ENCODE peak calls at places on chromosome 21, in six cellular contexts. V, H, Q, Y, D and J are unnamed samples.

GRCh38 chr21:15242906-15243305 is 178.1 kb upstream of the NRIP1 start:
- DNase-seq in V (no peak), Y (no peak), Q (no peak), D (no peak), H (no peak), J (no peak)

GRCh38 chr21:22468893-22469292 is 1470.7 kb downstream of the NCAM2 start:
- DNase-seq in Q (no peak), D (no peak), H (no peak), Y (no peak), V (no peak), J (no peak)

GRCh38 chr21:36188081-36188681 is 31.6 kb downstream of the DOP1B start:
- DNase-seq in Y (no peak), D (no peak), H (no peak), Q (no peak), V (peak; percentile 40), J (peak; percentile 81)

GRCh38 chr21:42461185-42461520 is 34.9 kb downstream of the RSPH1 start:
- DNase-seq in V (no peak), Y (no peak), H (no peak), Q (no peak), D (no peak), J (no peak)

GRCh38 chr21:37074195-37074510 is 1.1 kb downstream of the TTC3 start:
- DNase-seq in Y (no peak), V (no peak), Q (no peak), D (peak; percentile 23), H (no peak), J (no peak)

GRCh38 chr21:17818158-17819113 is 720 bp downstream of the C21orf91 start:
- DNase-seq in V (peak; percentile 62), D (peak; percentile 45), Q (peak; percentile 73), H (peak; percentile 78), Y (peak; percentile 40), J (peak; percentile 35)

GRCh38 chr21:22711636-22712035 is 1713.4 kb downstream of the NCAM2 start:
- DNase-seq in V (no peak), Y (no peak), Q (no peak), H (no peak), D (no peak), J (no peak)

GRCh38 chr21:39637971-39638628 is 25.4 kb downstream of the B3GALT5 start:
- DNase-seq in H (no peak), V (no peak), Q (no peak), D (no peak), Y (no peak), J (no peak)

GRCh38 chr21:36428789-36429671 is 43.8 kb downstream of the CHAF1B start:
- DNase-seq in D (no peak), Y (peak; percentile 65), Q (no peak), V (no peak), H (no peak), J (no peak)

GRCh38 chr21:36709868-36710728 is 11.2 kb downstream of the SIM2 start:
- DNase-seq in H (no peak), D (no peak), Q (no peak), V (no peak), Y (no peak), J (no peak)

GRCh38 chr21:35674895-35675470 is 385.3 kb downstream of the SETD4 start:
- DNase-seq in H (no peak), D (no peak), Y (peak; percentile 23), V (no peak), Q (no peak), J (no peak)

GRCh38 chr21:38920631-38921398 is 115.1 kb downstream of the ETS2 start:
- DNase-seq in D (no peak), H (no peak), Y (peak; percentile 80), Q (no peak), V (no peak), J (no peak)

GRCh38 chr21:16193758-16194606 is 464.2 kb downstream of the USP25 start:
- DNase-seq in V (peak; percentile 65), D (peak; percentile 61), H (peak; percentile 6), Q (peak; percentile 93), Y (peak; percentile 93), J (no peak)

GRCh38 chr21:38936237-38936636 is 130.5 kb downstream of the ETS2 start:
- DNase-seq in V (no peak), H (no peak), Y (no peak), Q (peak; percentile 46), D (no peak), J (no peak)

GRCh38 chr21:42122398-42122797 is 51.3 kb downstream of the UMODL1 start:
- DNase-seq in D (no peak), Y (no peak), V (no peak), Q (no peak), H (no peak), J (no peak)

GRCh38 chr21:32771134-32771523 is 426 bp downstream of the PAXBP1 start:
- DNase-seq in H (peak; percentile 83), D (peak; percentile 62), Y (peak; percentile 60), Q (peak; percentile 81), V (peak; percentile 84), J (peak; percentile 49)

GRCh38 chr21:32776743-32777142 is 5.2 kb upstream of the PAXBP1 start:
- DNase-seq in D (no peak), Y (no peak), H (no peak), V (no peak), Q (no peak), J (no peak)

GRCh38 chr21:39633043-39633442 is 20.3 kb downstream of the B3GALT5 start:
- DNase-seq in Y (peak; percentile 77), Q (no peak), V (peak; percentile 59), H (no peak), D (peak; percentile 27), J (no peak)

GRCh38 chr21:25639922-25640670 is 1.0 kb downstream of the JAM2 start:
- DNase-seq in Y (peak; percentile 10), H (peak; percentile 0), Q (peak; percentile 41), V (peak; percentile 22), D (no peak), J (no peak)

GRCh38 chr21:15003463-15004135 is 61.2 kb downstream of the NRIP1 start:
- DNase-seq in H (no peak), D (no peak), Q (peak; percentile 52), Y (no peak), V (no peak), J (no peak)

GRCh38 chr21:37557261-37557950 is 190.8 kb downstream of the DYRK1A start:
- DNase-seq in D (no peak), H (peak; percentile 63), Q (peak; percentile 19), V (no peak), Y (no peak), J (no peak)

DNA sequence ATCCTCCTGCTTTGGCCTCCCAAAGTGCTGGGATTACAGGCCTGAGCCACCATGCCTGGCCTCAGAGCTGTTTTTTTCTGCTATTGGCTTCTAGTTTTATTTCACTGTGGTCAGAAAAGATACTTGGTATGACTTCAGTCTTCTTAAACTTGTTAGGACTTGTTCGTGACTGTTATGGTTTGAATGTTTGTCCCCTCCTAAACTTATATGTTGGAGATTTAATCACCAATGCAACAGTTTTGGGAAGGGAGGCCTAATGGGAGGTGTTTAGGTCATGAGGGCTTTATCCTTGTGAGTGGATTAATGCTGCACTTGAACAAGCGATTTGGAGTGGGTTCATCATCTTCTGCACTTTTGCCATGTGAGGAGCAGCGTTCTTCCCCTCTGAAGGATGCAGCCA is 24.5 kb upstream of the SOD1 start:
- DNase-seq in Y (no peak), D (peak; percentile 63), Q (no peak), H (no peak), V (no peak), J (no peak)
- H3K4me3 ChIP-seq in Y (no peak overlapping the region), D (no peak overlapping the region), Q (no peak overlapping the region), H (no peak overlapping the region), V (no peak overlapping the region), J (no peak overlapping the region)

GRCh38 chr21:45373991-45374816 is 30.8 kb upstream of the COL18A1 start:
- DNase-seq in Q (no peak), H (no peak), Y (no peak), V (no peak), D (no peak), J (no peak)
- H3K4me2 ChIP-seq in Q (no peak overlapping the region), H (no peak overlapping the region), Y (no peak overlapping the region), V (no peak overlapping the region), D (no peak overlapping the region), J (no peak overlapping the region)

DNA sequence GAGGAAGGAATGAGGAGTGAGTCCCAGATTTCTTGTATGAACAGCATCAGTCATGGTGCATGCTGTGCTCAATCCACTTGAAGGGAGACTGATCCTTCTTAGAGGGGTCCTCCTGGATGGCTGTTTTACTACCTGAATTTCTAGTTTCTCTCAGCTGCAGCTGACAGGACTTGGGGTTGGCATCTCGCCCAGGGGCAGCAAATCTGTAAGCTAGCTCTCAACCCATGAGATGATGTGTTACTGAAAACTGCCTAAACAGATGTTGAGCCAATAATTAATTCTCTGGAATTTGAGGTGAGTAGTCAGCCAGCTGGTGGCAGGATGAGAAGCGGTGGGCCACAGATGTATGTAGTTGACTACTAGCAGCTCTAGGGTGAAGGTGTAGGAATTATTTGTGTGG is 19.6 kb downstream of the BACH1 start:
- DNase-seq in V (no peak), H (no peak), Y (peak; percentile 57), Q (no peak), D (no peak), J (no peak)
- H3K4me3 ChIP-seq in V (no peak overlapping the region), H (no peak overlapping the region), Y (no peak overlapping the region), Q (no peak overlapping the region), D (no peak overlapping the region), J (no peak overlapping the region)

GRCh38 chr21:34221331-34222030 is 142.3 kb upstream of the KCNE2 start:
- DNase-seq in Q (no peak), Y (no peak), H (no peak), D (no peak), V (no peak), J (no peak)
- H3K4me2 ChIP-seq in Q (no peak overlapping the region), Y (no peak overlapping the region), H (no peak overlapping the region), D (no peak overlapping the region), V (peak overlapping the region; percentile 41), J (no peak overlapping the region)

GRCh38 chr21:20443558-20444155 is 554.6 kb upstream of the NCAM2 start:
- DNase-seq in Y (no peak), D (no peak), V (peak; percentile 58), H (peak; percentile 20), Q (peak; percentile 51), J (no peak)
- H3K4me3 ChIP-seq in Y (no peak overlapping the region), D (no peak overlapping the region), V (no peak overlapping the region), H (no peak overlapping the region), Q (no peak overlapping the region), J (no peak overlapping the region)

DNA sequence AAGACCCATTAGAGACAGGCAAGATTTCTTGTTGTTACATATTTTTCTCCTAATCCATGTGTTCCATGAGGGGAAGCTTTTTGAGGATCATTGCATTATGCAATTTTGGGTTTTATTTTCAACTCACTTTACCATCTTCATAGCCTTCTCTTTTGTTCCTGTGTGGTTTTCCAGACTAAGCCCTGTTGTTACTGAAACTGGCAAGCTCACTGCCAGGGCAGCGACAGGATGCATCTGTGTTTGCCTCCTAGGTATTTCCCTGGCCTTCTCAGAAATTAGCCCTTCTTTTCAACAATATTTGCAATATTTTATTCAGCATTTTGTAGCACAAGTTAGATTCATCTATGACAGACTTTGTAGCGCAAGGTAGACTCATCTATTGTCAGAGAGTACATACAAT is 134.2 kb upstream of the CYYR1 start:
- DNase-seq in V (no peak), H (no peak), Y (no peak), Q (no peak), D (no peak), J (no peak)
- H3K4me2 ChIP-seq in V (no peak overlapping the region), H (no peak overlapping the region), Y (no peak overlapping the region), Q (no peak overlapping the region), D (no peak overlapping the region), J (no peak overlapping the region)